ENCODE peak calls at places on chromosomes 4 and X, in seven cellular contexts. M is MM.1S, N is HCT116, V is PC-3, T is GM23338, P is neural progenitor cell, O is OCI-LY7. C is an unnamed sample.

GRCh38 chr4:97987019-97987648 is 156.1 kb downstream of the STPG2 start:
- DNase-seq in M (peak; percentile 59), N (peak; percentile 44), V (peak; percentile 56), T (peak; percentile 64), P (peak; percentile 8), O (peak; percentile 24), C (peak; percentile 31)

GRCh38 chrX:54358424-54359211 is 772 bp upstream of the WNK3 start:
- DNase-seq in M (no peak), N (no peak), V (no peak), T (peak; percentile 92), P (peak; percentile 96), O (no peak), C (peak; percentile 35)

GRCh38 chr4:127604949-127605709 is 27.6 kb upstream of the INTU start:
- DNase-seq in M (peak; percentile 35), N (peak; percentile 33), V (peak; percentile 51), T (peak; percentile 92), P (peak; percentile 58), O (peak; percentile 30), C (peak; percentile 79)

GRCh38 chr4:152962160-152962559 is 26.0 kb downstream of the FHDC1 start:
- DNase-seq in M (no peak), N (no peak), V (no peak), T (no peak), P (no peak), O (no peak), C (no peak)

GRCh38 chr4:128513664-128514484 is 226.3 kb upstream of the PGRMC2 start:
- DNase-seq in M (peak; percentile 26), N (no peak), V (no peak), T (no peak), P (no peak), O (no peak), C (peak; percentile 55)

GRCh38 chr4:4853371-4853823 is 6.1 kb upstream of the MSX1 start:
- DNase-seq in M (no peak), N (no peak), V (no peak), T (peak; percentile 26), P (peak; percentile 25), O (no peak), C (peak; percentile 50)

GRCh38 chrX:129653985-129654651 is 638 bp downstream of the APLN start:
- DNase-seq in M (peak; percentile 57), N (no peak), V (peak; percentile 35), T (peak; percentile 19), P (no peak), O (no peak), C (peak; percentile 18)

GRCh38 chrX:47170861-47171692 is 22.6 kb upstream of the UBA1 start:
- DNase-seq in M (no peak), N (no peak), V (no peak), T (no peak), P (no peak), O (no peak), C (no peak)

GRCh38 chr4:98663226-98664006 is 5.0 kb upstream of the TSPAN5 start:
- DNase-seq in M (peak; percentile 89), N (no peak), V (peak; percentile 48), T (no peak), P (no peak), O (no peak), C (no peak)

GRCh38 chr4:159142254-159142653 is 39.4 kb downstream of the RAPGEF2 start:
- DNase-seq in M (no peak), N (no peak), V (peak; percentile 1), T (no peak), P (no peak), O (no peak), C (peak; percentile 45)

GRCh38 chrX:110056419-110056818 is 53.5 kb downstream of the TMEM164 start:
- DNase-seq in M (no peak), N (no peak), V (no peak), T (no peak), P (no peak), O (no peak), C (no peak)

GRCh38 chr4:25128671-25129070 is 31.6 kb downstream of the SEPSECS start:
- DNase-seq in M (no peak), N (no peak), V (no peak), T (no peak), P (no peak), O (no peak), C (peak; percentile 43)

GRCh38 chr4:176393306-176394013 is 73.7 kb downstream of the SPCS3 start:
- DNase-seq in M (no peak), N (no peak), V (no peak), T (peak; percentile 3), P (peak; percentile 49), O (no peak), C (no peak)

GRCh38 chr4:54585321-54586000 is 72.3 kb upstream of the KIT start:
- DNase-seq in M (no peak), N (no peak), V (peak; percentile 22), T (no peak), P (no peak), O (no peak), C (peak; percentile 84)

GRCh38 chrX:17007134-17007768 is 60.8 kb downstream of the REPS2 start:
- DNase-seq in M (no peak), N (no peak), V (peak; percentile 26), T (peak; percentile 44), P (peak; percentile 41), O (peak; percentile 47), C (peak; percentile 31)

DNA sequence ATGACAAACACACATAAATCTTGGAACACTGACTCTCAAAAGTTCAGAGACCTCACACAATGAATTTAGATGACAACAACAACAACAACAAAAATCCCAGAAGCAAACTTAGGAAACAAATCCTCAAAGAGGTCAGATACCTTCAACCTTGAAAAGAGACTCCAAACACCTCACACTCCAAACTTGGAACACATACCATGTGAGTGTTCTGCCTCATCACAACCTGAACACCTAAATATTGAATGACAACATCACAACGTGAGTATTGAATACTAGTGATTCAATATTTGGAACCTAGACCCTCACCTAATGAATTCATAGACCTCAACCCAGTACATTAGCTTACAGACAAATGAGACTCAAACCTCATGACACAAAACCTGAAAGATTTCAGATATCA is 18.9 kb upstream of the PAGE4 start:
- DNase-seq in M (no peak), N (no peak), V (no peak), T (no peak), P (no peak), O (no peak), C (no peak)
- TF ChIP-seq EZH2phosphoT487 in M (no peak), N (no peak), V (no peak), T (no peak), P (no peak), O (no peak), C (no peak)

DNA sequence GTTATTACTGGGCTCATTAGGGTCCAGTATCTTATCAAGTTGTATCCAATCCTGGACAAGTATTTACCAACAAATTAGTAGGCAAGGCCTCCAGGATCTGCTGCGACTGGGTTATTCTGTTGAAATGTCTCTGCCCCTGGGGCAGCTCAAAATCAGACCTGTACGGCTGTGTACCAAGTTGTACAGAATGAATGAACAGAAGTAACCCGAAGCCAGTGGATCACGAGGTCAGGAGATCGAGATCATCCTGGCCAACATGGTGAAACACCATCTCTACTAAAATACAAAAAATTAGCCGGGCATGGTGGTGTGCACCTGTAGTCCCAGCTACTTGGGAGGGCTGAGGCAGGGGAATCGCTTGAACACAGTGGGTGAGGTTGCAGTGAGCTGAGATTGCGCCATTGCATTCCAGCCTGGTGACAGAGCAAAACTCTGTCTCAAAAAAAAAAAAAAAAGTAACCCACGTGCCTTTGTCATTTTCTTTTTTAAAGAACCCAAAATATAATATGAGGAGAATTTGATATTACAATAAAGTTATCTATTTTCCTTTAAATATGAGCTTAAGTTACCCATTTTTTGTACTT is 127.3 kb downstream of the CBR4 start:
- DNase-seq in M (no peak), N (no peak), V (peak; percentile 19), T (no peak), P (no peak), O (no peak), C (peak; percentile 68)
- H3K27ac ChIP-seq in M (no peak overlapping the region), N (no peak overlapping the region), V (no peak overlapping the region), T (no peak overlapping the region), P (no peak overlapping the region), O (no peak overlapping the region), C (peak overlapping the region; percentile 29)

GRCh38 chr4:14856076-14856926 is 146.0 kb upstream of the CPEB2 start:
- DNase-seq in M (no peak), N (peak; percentile 86), V (peak; percentile 94), T (no peak), P (no peak), O (no peak), C (peak; percentile 98)
- TF ChIP-seq EZH2phosphoT487 in M (no peak), N (no peak), V (no peak), T (no peak), P (no peak), O (no peak), C (no peak)

GRCh38 chr4:26173619-26174018 is 147.2 kb upstream of the RBPJ start:
- DNase-seq in M (no peak), N (no peak), V (no peak), T (no peak), P (no peak), O (no peak), C (no peak)

GRCh38 chr4:26174033-26174432 is 146.8 kb upstream of the RBPJ start:
- DNase-seq in M (no peak), N (no peak), V (no peak), T (no peak), P (no peak), O (no peak), C (no peak)

GRCh38 chr4:26175905-26176304 is 144.9 kb upstream of the RBPJ start:
- DNase-seq in M (no peak), N (no peak), V (no peak), T (no peak), P (peak; percentile 19), O (no peak), C (no peak)

GRCh38 chr4:26175016-26175786 is 145.6 kb upstream of the RBPJ start:
- DNase-seq in M (no peak), N (no peak), V (no peak), T (no peak), P (no peak), O (no peak), C (no peak)

DNA sequence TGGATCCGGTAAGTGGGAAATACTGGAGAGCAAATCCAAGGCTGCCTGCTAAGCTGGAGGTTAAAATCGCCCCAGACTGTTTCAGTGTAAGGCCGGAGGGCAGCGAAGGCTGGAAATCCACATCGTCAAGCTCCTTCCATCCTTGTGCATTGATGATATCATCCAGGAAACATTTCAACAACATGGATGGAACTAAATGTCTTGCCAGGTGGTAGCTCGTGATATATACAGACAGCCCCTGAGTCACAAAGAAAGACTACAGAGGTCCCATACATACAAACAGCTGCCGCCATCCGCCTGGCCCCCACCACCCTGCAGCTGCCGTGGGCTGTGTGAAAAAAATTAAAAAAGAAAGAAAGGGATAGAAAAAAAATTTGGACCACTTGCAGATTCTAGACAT is 148.9 kb upstream of the RBPJ start:
- DNase-seq in M (no peak), N (no peak), V (no peak), T (no peak), P (no peak), O (no peak), C (no peak)
- H3K27ac ChIP-seq in M (no peak overlapping the region), N (no peak overlapping the region), V (no peak overlapping the region), T (no peak overlapping the region), P (no peak overlapping the region), O (no peak overlapping the region), C (no peak overlapping the region)

GRCh38 chr4:145626623-145626982 is 7.4 kb downstream of the MMAA start:
- DNase-seq in M (no peak), N (no peak), V (no peak), T (no peak), P (no peak), O (no peak), C (peak; percentile 19)

GRCh38 chr4:145623831-145624230 is 4.6 kb downstream of the MMAA start:
- DNase-seq in M (no peak), N (no peak), V (peak; percentile 71), T (no peak), P (no peak), O (no peak), C (peak; percentile 77)

GRCh38 chr4:145625677-145626622 is 6.8 kb downstream of the MMAA start:
- DNase-seq in M (no peak), N (no peak), V (no peak), T (no peak), P (no peak), O (peak; percentile 40), C (no peak)
- TF ChIP-seq EZH2phosphoT487 in M (no peak), N (no peak), V (no peak), T (no peak), P (no peak), O (no peak), C (no peak)

C was measured in GM23248.